ENCODE peak calls at places on chromosome 6, in nine cellular contexts. One of them, this sample, is unnamed.
A peak's percentile ranks its signal among the peaks of the same experiment; 100 is the strongest.

GRCh38 chr6:78670802-78671201 is 196.5 kb upstream of the IRAK1BP1 start:
- DNase-seq in AG04449: no peak
- DNase-seq in left ventricle myocardium inferior: no peak
- DNase-seq in Panc1: no peak
- DNase-seq in foreskin fibroblast: no peak
- DNase-seq in mesenchymal stem cell: no peak
- DNase-seq in HFF-Myc: no peak
- DNase-seq in occipital lobe: no peak
- DNase-seq in HEK293T: no peak
- DNase-seq in this sample: no peak

GRCh38 chr6:124913056-124913455 is 49.2 kb upstream of the RNF217 start:
- DNase-seq in AG04449: no peak
- DNase-seq in left ventricle myocardium inferior: no peak
- DNase-seq in Panc1: no peak
- DNase-seq in foreskin fibroblast: no peak
- DNase-seq in mesenchymal stem cell: no peak
- DNase-seq in HFF-Myc: no peak
- DNase-seq in occipital lobe: no peak
- DNase-seq in HEK293T: no peak
- DNase-seq in this sample: no peak

GRCh38 chr6:108689279-108690161 is 128.8 kb downstream of the FOXO3 start:
- DNase-seq in AG04449: no peak
- DNase-seq in left ventricle myocardium inferior: peak; percentile 88
- DNase-seq in Panc1: no peak
- DNase-seq in foreskin fibroblast: peak; percentile 98
- DNase-seq in mesenchymal stem cell: peak; percentile 83
- DNase-seq in HFF-Myc: no peak
- DNase-seq in occipital lobe: no peak
- DNase-seq in HEK293T: no peak
- DNase-seq in this sample: peak; percentile 99

GRCh38 chr6:115717062-115717461 is 343.6 kb downstream of the FRK start:
- DNase-seq in AG04449: no peak
- DNase-seq in left ventricle myocardium inferior: no peak
- DNase-seq in Panc1: no peak
- DNase-seq in foreskin fibroblast: no peak
- DNase-seq in mesenchymal stem cell: no peak
- DNase-seq in HFF-Myc: no peak
- DNase-seq in occipital lobe: no peak
- DNase-seq in HEK293T: no peak
- DNase-seq in this sample: no peak

GRCh38 chr6:3449750-3450305 is 7.0 kb downstream of the SLC22A23 start:
- DNase-seq in AG04449: no peak
- DNase-seq in left ventricle myocardium inferior: no peak
- DNase-seq in Panc1: no peak
- DNase-seq in foreskin fibroblast: no peak
- DNase-seq in mesenchymal stem cell: no peak
- DNase-seq in HFF-Myc: no peak
- DNase-seq in occipital lobe: no peak
- DNase-seq in HEK293T: no peak
- DNase-seq in this sample: no peak

GRCh38 chr6:138346302-138347195 is 31.2 kb upstream of the SMIM28 start:
- DNase-seq in AG04449: no peak
- DNase-seq in left ventricle myocardium inferior: no peak
- DNase-seq in Panc1: no peak
- DNase-seq in foreskin fibroblast: peak; percentile 11
- DNase-seq in mesenchymal stem cell: peak; percentile 3
- DNase-seq in HFF-Myc: no peak
- DNase-seq in occipital lobe: no peak
- DNase-seq in HEK293T: no peak
- DNase-seq in this sample: peak; percentile 34

GRCh38 chr6:143872211-143872610 is 7.9 kb downstream of the ZC2HC1B start:
- DNase-seq in AG04449: no peak
- DNase-seq in left ventricle myocardium inferior: no peak
- DNase-seq in Panc1: no peak
- DNase-seq in foreskin fibroblast: peak; percentile 45
- DNase-seq in mesenchymal stem cell: peak; percentile 31
- DNase-seq in HFF-Myc: no peak
- DNase-seq in occipital lobe: no peak
- DNase-seq in HEK293T: no peak
- DNase-seq in this sample: peak; percentile 39

GRCh38 chr6:39899540-39900295 is 34.5 kb downstream of the MOCS1 start:
- DNase-seq in AG04449: no peak
- DNase-seq in left ventricle myocardium inferior: no peak
- DNase-seq in Panc1: no peak
- DNase-seq in foreskin fibroblast: no peak
- DNase-seq in mesenchymal stem cell: no peak
- DNase-seq in HFF-Myc: no peak
- DNase-seq in occipital lobe: no peak
- DNase-seq in HEK293T: no peak
- DNase-seq in this sample: no peak

GRCh38 chr6:16731503-16732018 is 29.7 kb downstream of the ATXN1 start:
- DNase-seq in AG04449: no peak
- DNase-seq in left ventricle myocardium inferior: no peak
- DNase-seq in Panc1: no peak
- DNase-seq in foreskin fibroblast: no peak
- DNase-seq in mesenchymal stem cell: peak; percentile 25
- DNase-seq in HFF-Myc: no peak
- DNase-seq in occipital lobe: no peak
- DNase-seq in HEK293T: no peak
- DNase-seq in this sample: no peak

GRCh38 chr6:32152414-32153251 is 894 bp upstream of the PRRT1 start:
- DNase-seq in AG04449: no peak
- DNase-seq in left ventricle myocardium inferior: no peak
- DNase-seq in Panc1: no peak
- DNase-seq in foreskin fibroblast: peak; percentile 69
- DNase-seq in mesenchymal stem cell: peak; percentile 84
- DNase-seq in HFF-Myc: no peak
- DNase-seq in occipital lobe: no peak
- DNase-seq in HEK293T: peak; percentile 35
- DNase-seq in this sample: peak; percentile 54

GRCh38 chr6:167096991-167097390 is 25.9 kb upstream of the CCR6 start:
- DNase-seq in AG04449: no peak
- DNase-seq in left ventricle myocardium inferior: no peak
- DNase-seq in Panc1: no peak
- DNase-seq in foreskin fibroblast: no peak
- DNase-seq in mesenchymal stem cell: no peak
- DNase-seq in HFF-Myc: no peak
- DNase-seq in occipital lobe: no peak
- DNase-seq in HEK293T: no peak
- DNase-seq in this sample: no peak

GRCh38 chr6:111555041-111555440 is 50.6 kb downstream of the TRAF3IP2 start:
- DNase-seq in AG04449: peak; percentile 55
- DNase-seq in left ventricle myocardium inferior: no peak
- DNase-seq in Panc1: no peak
- DNase-seq in foreskin fibroblast: peak; percentile 80
- DNase-seq in mesenchymal stem cell: no peak
- DNase-seq in HFF-Myc: no peak
- DNase-seq in occipital lobe: no peak
- DNase-seq in HEK293T: no peak
- DNase-seq in this sample: no peak

GRCh38 chr6:82869493-82869892 is 196.1 kb downstream of the UBE3D start:
- DNase-seq in AG04449: no peak
- DNase-seq in left ventricle myocardium inferior: no peak
- DNase-seq in Panc1: no peak
- DNase-seq in foreskin fibroblast: no peak
- DNase-seq in mesenchymal stem cell: no peak
- DNase-seq in HFF-Myc: no peak
- DNase-seq in occipital lobe: no peak
- DNase-seq in HEK293T: no peak
- DNase-seq in this sample: no peak

GRCh38 chr6:2579241-2579761 is 171.4 kb downstream of the MYLK4 start:
- DNase-seq in AG04449: no peak
- DNase-seq in left ventricle myocardium inferior: peak; percentile 21
- DNase-seq in Panc1: no peak
- DNase-seq in foreskin fibroblast: peak; percentile 18
- DNase-seq in mesenchymal stem cell: peak; percentile 15
- DNase-seq in HFF-Myc: no peak
- DNase-seq in occipital lobe: no peak
- DNase-seq in HEK293T: no peak
- DNase-seq in this sample: no peak

GRCh38 chr6:9140861-9141534 is 705.7 kb upstream of the SLC35B3 start:
- DNase-seq in AG04449: no peak
- DNase-seq in left ventricle myocardium inferior: no peak
- DNase-seq in Panc1: peak; percentile 71
- DNase-seq in foreskin fibroblast: peak; percentile 78
- DNase-seq in mesenchymal stem cell: no peak
- DNase-seq in HFF-Myc: no peak
- DNase-seq in occipital lobe: no peak
- DNase-seq in HEK293T: no peak
- DNase-seq in this sample: no peak

GRCh38 chr6:167410510-167410909 is 85.6 kb downstream of the TTLL2 start:
- DNase-seq in AG04449: no peak
- DNase-seq in left ventricle myocardium inferior: no peak
- DNase-seq in Panc1: no peak
- DNase-seq in foreskin fibroblast: no peak
- DNase-seq in mesenchymal stem cell: no peak
- DNase-seq in HFF-Myc: no peak
- DNase-seq in occipital lobe: no peak
- DNase-seq in HEK293T: no peak
- DNase-seq in this sample: no peak

GRCh38 chr6:135411849-135412248 is 85.7 kb downstream of the AHI1 start:
- DNase-seq in AG04449: no peak
- DNase-seq in left ventricle myocardium inferior: no peak
- DNase-seq in Panc1: no peak
- DNase-seq in foreskin fibroblast: no peak
- DNase-seq in mesenchymal stem cell: no peak
- DNase-seq in HFF-Myc: no peak
- DNase-seq in occipital lobe: no peak
- DNase-seq in HEK293T: no peak
- DNase-seq in this sample: no peak

GRCh38 chr6:159692303-159693127 is 526 bp downstream of the SOD2 start:
- DNase-seq in AG04449: no peak
- DNase-seq in left ventricle myocardium inferior: peak; percentile 41
- DNase-seq in Panc1: no peak
- DNase-seq in foreskin fibroblast: peak; percentile 71
- DNase-seq in mesenchymal stem cell: peak; percentile 73
- DNase-seq in HFF-Myc: no peak
- DNase-seq in occipital lobe: peak; percentile 39
- DNase-seq in HEK293T: peak; percentile 57
- DNase-seq in this sample: peak; percentile 58

GRCh38 chr6:51702851-51703250 is 384.6 kb downstream of the PKHD1 start:
- DNase-seq in AG04449: no peak
- DNase-seq in left ventricle myocardium inferior: no peak
- DNase-seq in Panc1: no peak
- DNase-seq in foreskin fibroblast: no peak
- DNase-seq in mesenchymal stem cell: no peak
- DNase-seq in HFF-Myc: no peak
- DNase-seq in occipital lobe: no peak
- DNase-seq in HEK293T: no peak
- DNase-seq in this sample: no peak

GRCh38 chr6:5457036-5457435 is 195.7 kb downstream of the FARS2 start:
- DNase-seq in AG04449: no peak
- DNase-seq in left ventricle myocardium inferior: no peak
- DNase-seq in Panc1: no peak
- DNase-seq in foreskin fibroblast: peak; percentile 65
- DNase-seq in mesenchymal stem cell: no peak
- DNase-seq in HFF-Myc: no peak
- DNase-seq in occipital lobe: peak; percentile 66
- DNase-seq in HEK293T: no peak
- DNase-seq in this sample: no peak

GRCh38 chr6:32188381-32189081 is 1.5 kb downstream of the PBX2 start:
- DNase-seq in AG04449: no peak
- DNase-seq in left ventricle myocardium inferior: no peak
- DNase-seq in Panc1: no peak
- DNase-seq in foreskin fibroblast: peak; percentile 56
- DNase-seq in mesenchymal stem cell: peak; percentile 48
- DNase-seq in HFF-Myc: no peak
- DNase-seq in occipital lobe: no peak
- DNase-seq in HEK293T: no peak
- DNase-seq in this sample: peak; percentile 68

GRCh38 chr6:120141601-120142000 is 792.0 kb upstream of the MAN1A1 start:
- DNase-seq in AG04449: no peak
- DNase-seq in left ventricle myocardium inferior: no peak
- DNase-seq in Panc1: no peak
- DNase-seq in foreskin fibroblast: no peak
- DNase-seq in mesenchymal stem cell: no peak
- DNase-seq in HFF-Myc: no peak
- DNase-seq in occipital lobe: no peak
- DNase-seq in HEK293T: no peak
- DNase-seq in this sample: no peak

GRCh38 chr6:81138236-81138635 is 614.2 kb downstream of the TENT5A start:
- DNase-seq in AG04449: no peak
- DNase-seq in left ventricle myocardium inferior: no peak
- DNase-seq in Panc1: no peak
- DNase-seq in foreskin fibroblast: no peak
- DNase-seq in mesenchymal stem cell: no peak
- DNase-seq in HFF-Myc: no peak
- DNase-seq in occipital lobe: no peak
- DNase-seq in HEK293T: no peak
- DNase-seq in this sample: no peak

GRCh38 chr6:70957284-70957617 is 391 bp upstream of the B3GAT2 start:
- DNase-seq in AG04449: no peak
- DNase-seq in left ventricle myocardium inferior: no peak
- DNase-seq in Panc1: no peak
- DNase-seq in foreskin fibroblast: no peak
- DNase-seq in mesenchymal stem cell: no peak
- DNase-seq in HFF-Myc: no peak
- DNase-seq in occipital lobe: peak; percentile 35
- DNase-seq in HEK293T: no peak
- DNase-seq in this sample: no peak

GRCh38 chr6:82624251-82624650 is 260.6 kb downstream of the TPBG start:
- DNase-seq in AG04449: no peak
- DNase-seq in left ventricle myocardium inferior: no peak
- DNase-seq in Panc1: no peak
- DNase-seq in foreskin fibroblast: no peak
- DNase-seq in mesenchymal stem cell: no peak
- DNase-seq in HFF-Myc: no peak
- DNase-seq in occipital lobe: no peak
- DNase-seq in HEK293T: no peak
- DNase-seq in this sample: no peak

GRCh38 chr6:88490865-88491264 is 324.7 kb upstream of the CNR1 start:
- DNase-seq in AG04449: no peak
- DNase-seq in left ventricle myocardium inferior: no peak
- DNase-seq in Panc1: no peak
- DNase-seq in foreskin fibroblast: peak; percentile 35
- DNase-seq in mesenchymal stem cell: no peak
- DNase-seq in HFF-Myc: no peak
- DNase-seq in occipital lobe: no peak
- DNase-seq in HEK293T: no peak
- DNase-seq in this sample: no peak

GRCh38 chr6:138818496-138819194 is 22.8 kb downstream of the ECT2L start:
- DNase-seq in AG04449: no peak
- DNase-seq in left ventricle myocardium inferior: no peak
- DNase-seq in Panc1: no peak
- DNase-seq in foreskin fibroblast: no peak
- DNase-seq in mesenchymal stem cell: peak; percentile 23
- DNase-seq in HFF-Myc: no peak
- DNase-seq in occipital lobe: no peak
- DNase-seq in HEK293T: no peak
- DNase-seq in this sample: no peak

This sample was measured in fibroblast of villous mesenchyme.